ENCODE peak calls at places on chromosomes 6 and 20, in ten cellular contexts. Q is GM10248; D is CD4-positive, alpha-beta T cell; V is Peyer's patch; P is neural progenitor cell; H is esophagus squamous epithelium; B is mucosa of descending colon; R is fibroblast of lung; O is A673; F is AG04450. N is an unnamed sample.
A peak's percentile ranks its signal among the peaks of the same experiment; 100 is the strongest.

GRCh38 chr6:52130440-52130839 is 43.0 kb upstream of the PKHD1 start:
- DNase-seq in Q (no peak), P (no peak), B (no peak), F (no peak), D (no peak), O (no peak), V (no peak), R (no peak), H (no peak), N (no peak)

GRCh38 chr20:3616250-3616649 is 46.9 kb downstream of the GFRA4 start:
- DNase-seq in P (peak; percentile 3), R (peak; percentile 50), O (no peak), H (no peak), D (no peak), F (peak; percentile 16), Q (no peak), B (no peak), V (no peak), N (peak; percentile 54)

GRCh38 chr6:15491255-15491985 is 171.4 kb downstream of the DTNBP1 start:
- DNase-seq in D (peak; percentile 58), F (peak; percentile 52), P (peak; percentile 72), Q (peak; percentile 77), B (peak; percentile 72), H (no peak), O (peak; percentile 82), V (peak; percentile 68), R (peak; percentile 89), N (peak; percentile 80)

GRCh38 chr6:73342174-73342573 is 11.9 kb downstream of the DPPA5 start:
- DNase-seq in P (no peak), F (no peak), B (no peak), D (no peak), H (no peak), O (no peak), Q (no peak), V (no peak), R (no peak), N (no peak)

GRCh38 chr6:148969679-148970078 is 222.8 kb downstream of the UST start:
- DNase-seq in D (no peak), P (peak; percentile 73), O (no peak), F (peak; percentile 86), H (no peak), R (peak; percentile 92), B (peak; percentile 43), V (no peak), Q (no peak), N (no peak)

GRCh38 chr6:105889902-105890301 is 196.2 kb upstream of the PRDM1 start:
- DNase-seq in D (no peak), R (no peak), O (no peak), B (no peak), Q (no peak), P (no peak), V (no peak), H (no peak), F (no peak), N (no peak)

GRCh38 chr6:109356237-109356636 is 26.0 kb downstream of the CD164 start:
- DNase-seq in V (no peak), Q (no peak), B (no peak), D (no peak), O (no peak), R (no peak), F (no peak), H (no peak), P (no peak), N (no peak)

GRCh38 chr6:82298012-82298411 is 50.5 kb upstream of the IBTK start:
- DNase-seq in O (no peak), D (no peak), P (no peak), H (no peak), Q (no peak), V (no peak), R (no peak), B (no peak), F (peak; percentile 1), N (no peak)

GRCh38 chr6:27503436-27504030 is 30.6 kb upstream of the ZNF184 start:
- DNase-seq in D (peak; percentile 64), B (peak; percentile 68), H (no peak), Q (no peak), F (no peak), P (peak; percentile 73), O (peak; percentile 85), R (peak; percentile 87), V (peak; percentile 42), N (peak; percentile 42)

GRCh38 chr6:29589423-29590048 is 4.6 kb downstream of the OR2H2 start:
- DNase-seq in B (no peak), H (no peak), V (peak; percentile 42), Q (peak; percentile 58), R (peak; percentile 54), D (peak; percentile 30), O (peak; percentile 62), P (peak; percentile 52), F (peak; percentile 10), N (no peak)

GRCh38 chr6:56040271-56040670 is 164.9 kb upstream of the BMP5 start:
- DNase-seq in O (peak; percentile 34), Q (no peak), D (no peak), P (no peak), F (no peak), V (no peak), R (peak; percentile 92), B (no peak), H (no peak), N (no peak)

GRCh38 chr6:96015791-96016776 is at the start of gene FUT9:
- DNase-seq in D (no peak), F (no peak), O (peak; percentile 85), V (no peak), R (no peak), H (no peak), P (peak; percentile 94), Q (no peak), B (peak; percentile 9), N (peak; percentile 11)

GRCh38 chr6:116144590-116144989 is 18.7 kb upstream of the COL10A1 start:
- DNase-seq in P (no peak), H (no peak), Q (no peak), V (no peak), B (no peak), R (peak; percentile 55), F (peak; percentile 42), O (no peak), D (no peak), N (no peak)

GRCh38 chr6:46734867-46735719 is at the start of gene PLA2G7:
- DNase-seq in D (no peak), P (peak; percentile 74), F (no peak), B (peak; percentile 43), V (no peak), Q (no peak), O (peak; percentile 5), H (no peak), R (peak; percentile 16), N (no peak)

GRCh38 chr20:36852187-36852586 is 23.8 kb upstream of the TLDC2 start:
- DNase-seq in O (no peak), Q (no peak), D (no peak), H (no peak), P (no peak), B (peak; percentile 43), R (no peak), F (no peak), V (no peak), N (peak; percentile 67)

GRCh38 chr6:31927242-31927867 is at the start of gene C2:
- DNase-seq in Q (no peak), F (no peak), R (no peak), P (no peak), O (no peak), B (no peak), H (no peak), V (no peak), D (no peak), N (no peak)

GRCh38 chr20:19785173-19785799 is 27.2 kb downstream of the RIN2 start:
- DNase-seq in Q (no peak), V (no peak), F (no peak), P (no peak), D (no peak), O (no peak), B (no peak), H (no peak), R (peak; percentile 56), N (no peak)

GRCh38 chr20:13131688-13132087 is 89.4 kb upstream of the ISM1 start:
- DNase-seq in B (no peak), P (no peak), Q (no peak), D (no peak), V (no peak), R (no peak), O (no peak), H (no peak), F (no peak), N (no peak)

GRCh38 chr20:48295445-48295903 is 510.2 kb upstream of the SULF2 start:
- DNase-seq in P (peak; percentile 76), F (peak; percentile 79), B (no peak), V (no peak), D (no peak), Q (no peak), R (peak; percentile 87), O (peak; percentile 56), H (no peak), N (no peak)

GRCh38 chr6:134117409-134117808 is 65.0 kb upstream of the SLC2A12 start:
- DNase-seq in Q (no peak), V (no peak), O (no peak), H (no peak), D (no peak), P (peak; percentile 4), R (no peak), B (no peak), F (no peak), N (no peak)

GRCh38 chr6:11490996-11491395 is 46.6 kb upstream of the TMEM170B start:
- DNase-seq in O (no peak), F (no peak), H (no peak), P (no peak), V (no peak), Q (no peak), R (no peak), D (no peak), B (no peak), N (no peak)

GRCh38 chr20:60060006-60060557 is 101.9 kb downstream of the CDH26 start:
- DNase-seq in P (no peak), F (no peak), B (no peak), Q (no peak), D (no peak), V (no peak), R (no peak), O (no peak), H (no peak), N (no peak)
- TF ChIP-seq CTCF in P (no peak), F (no peak), B (no peak), Q (no peak), D (no peak), V (no peak), R (no peak), O (no peak), H (no peak), N (no peak)

GRCh38 chr6:143232849-143233248 is 172.2 kb downstream of the AIG1 start:
- DNase-seq in B (no peak), H (no peak), P (peak; percentile 65), F (no peak), O (peak; percentile 42), V (no peak), D (no peak), R (peak; percentile 22), Q (peak; percentile 52), N (peak; percentile 28)
- TF ChIP-seq CTCF in B (no peak), H (peak; percentile 57), P (peak; percentile 71), F (peak; percentile 58), O (peak; percentile 66), V (no peak), D (no peak), R (peak; percentile 56), Q (peak; percentile 38), N (peak; percentile 30)

GRCh38 chr6:165664553-165665383 is 1.7 kb upstream of the PDE10A start:
- DNase-seq in P (peak; percentile 66), H (no peak), Q (no peak), B (no peak), V (no peak), D (no peak), O (no peak), F (no peak), R (no peak), N (no peak)
- TF ChIP-seq CTCF in P (peak; percentile 43), H (no peak), Q (no peak), B (no peak), V (no peak), D (no peak), O (no peak), F (no peak), R (no peak), N (no peak)

GRCh38 chr6:70221025-70221714 is 81.7 kb downstream of the COL9A1 start:
- DNase-seq in F (no peak), P (peak; percentile 72), V (no peak), D (no peak), O (peak; percentile 59), R (peak; percentile 53), B (no peak), H (no peak), Q (peak; percentile 43), N (no peak)
- TF ChIP-seq CTCF in F (peak; percentile 69), P (peak; percentile 83), V (peak; percentile 68), D (peak; percentile 68), O (peak; percentile 75), R (peak; percentile 56), B (peak; percentile 51), H (peak; percentile 62), Q (peak; percentile 52), N (peak; percentile 81)

N was measured in heart left ventricle.